ENCODE peak calls at places on chromosome 17, in six cellular contexts. One of them, this sample, is unnamed.

GRCh38 chr17:42809250-42809649 is 10.6 kb downstream of the CNTD1 start:
- DNase-seq in neural progenitor cell: no peak
- DNase-seq in astrocyte: peak; percentile 76
- DNase-seq in PC-9: no peak
- DNase-seq in OCI-LY7: no peak
- DNase-seq in IMR-90: peak; percentile 93
- DNase-seq in this sample: peak; percentile 85

GRCh38 chr17:45106101-45106500 is 26.2 kb downstream of the PLCD3 start:
- DNase-seq in neural progenitor cell: no peak
- DNase-seq in astrocyte: no peak
- DNase-seq in PC-9: no peak
- DNase-seq in OCI-LY7: no peak
- DNase-seq in IMR-90: no peak
- DNase-seq in this sample: no peak

GRCh38 chr17:38463451-38463858 is 35.2 kb downstream of the ARHGAP23 start:
- DNase-seq in neural progenitor cell: no peak
- DNase-seq in astrocyte: no peak
- DNase-seq in PC-9: no peak
- DNase-seq in OCI-LY7: no peak
- DNase-seq in IMR-90: no peak
- DNase-seq in this sample: no peak

GRCh38 chr17:13864551-13864950 is 204.8 kb upstream of the COX10 start:
- DNase-seq in neural progenitor cell: no peak
- DNase-seq in astrocyte: peak; percentile 55
- DNase-seq in PC-9: no peak
- DNase-seq in OCI-LY7: no peak
- DNase-seq in IMR-90: peak; percentile 66
- DNase-seq in this sample: peak; percentile 79

GRCh38 chr17:82671071-82671470 is 22.8 kb upstream of the WDR45B start:
- DNase-seq in neural progenitor cell: no peak
- DNase-seq in astrocyte: no peak
- DNase-seq in PC-9: no peak
- DNase-seq in OCI-LY7: no peak
- DNase-seq in IMR-90: no peak
- DNase-seq in this sample: no peak

GRCh38 chr17:42857389-42857788 is 6.4 kb downstream of the AOC3 start:
- DNase-seq in neural progenitor cell: peak; percentile 43
- DNase-seq in astrocyte: no peak
- DNase-seq in PC-9: no peak
- DNase-seq in OCI-LY7: no peak
- DNase-seq in IMR-90: no peak
- DNase-seq in this sample: no peak

GRCh38 chr17:82228842-82229685 is at the start of gene SLC16A3:
- DNase-seq in neural progenitor cell: peak; percentile 91
- DNase-seq in astrocyte: peak; percentile 48
- DNase-seq in PC-9: peak; percentile 77
- DNase-seq in OCI-LY7: peak; percentile 45
- DNase-seq in IMR-90: peak; percentile 75
- DNase-seq in this sample: peak; percentile 77

GRCh38 chr17:59329558-59330313 is 1.7 kb upstream of the YPEL2 start:
- DNase-seq in neural progenitor cell: peak; percentile 93
- DNase-seq in astrocyte: peak; percentile 66
- DNase-seq in PC-9: peak; percentile 58
- DNase-seq in OCI-LY7: peak; percentile 79
- DNase-seq in IMR-90: peak; percentile 75
- DNase-seq in this sample: peak; percentile 74

GRCh38 chr17:61431594-61432311 is 20.5 kb upstream of the TBX4 start:
- DNase-seq in neural progenitor cell: no peak
- DNase-seq in astrocyte: no peak
- DNase-seq in PC-9: no peak
- DNase-seq in OCI-LY7: no peak
- DNase-seq in IMR-90: peak; percentile 76
- DNase-seq in this sample: peak; percentile 89

GRCh38 chr17:75635610-75636202 is 2.5 kb downstream of the SMIM5 start:
- DNase-seq in neural progenitor cell: no peak
- DNase-seq in astrocyte: no peak
- DNase-seq in PC-9: no peak
- DNase-seq in OCI-LY7: no peak
- DNase-seq in IMR-90: no peak
- DNase-seq in this sample: no peak

GRCh38 chr17:59838196-59838911 is 54.4 kb downstream of the TUBD1 start:
- DNase-seq in neural progenitor cell: no peak
- DNase-seq in astrocyte: no peak
- DNase-seq in PC-9: no peak
- DNase-seq in OCI-LY7: no peak
- DNase-seq in IMR-90: no peak
- DNase-seq in this sample: peak; percentile 44

GRCh38 chr17:67218385-67218950 is 26.5 kb downstream of the HELZ start:
- DNase-seq in neural progenitor cell: no peak
- DNase-seq in astrocyte: peak; percentile 57
- DNase-seq in PC-9: no peak
- DNase-seq in OCI-LY7: no peak
- DNase-seq in IMR-90: peak; percentile 78
- DNase-seq in this sample: peak; percentile 22

GRCh38 chr17:7380855-7381683 is at the start of gene TNK1:
- DNase-seq in neural progenitor cell: peak; percentile 72
- DNase-seq in astrocyte: no peak
- DNase-seq in PC-9: peak; percentile 80
- DNase-seq in OCI-LY7: no peak
- DNase-seq in IMR-90: no peak
- DNase-seq in this sample: no peak

GRCh38 chr17:13541032-13541480 is 60.7 kb downstream of the HS3ST3A1 start:
- DNase-seq in neural progenitor cell: no peak
- DNase-seq in astrocyte: peak; percentile 98
- DNase-seq in PC-9: no peak
- DNase-seq in OCI-LY7: no peak
- DNase-seq in IMR-90: peak; percentile 96
- DNase-seq in this sample: peak; percentile 98

GRCh38 chr17:3559270-3559645 is 1.6 kb upstream of the TRPV3 start:
- DNase-seq in neural progenitor cell: no peak
- DNase-seq in astrocyte: no peak
- DNase-seq in PC-9: no peak
- DNase-seq in OCI-LY7: no peak
- DNase-seq in IMR-90: no peak
- DNase-seq in this sample: no peak

GRCh38 chr17:57676543-57676942 is 68.6 kb downstream of the CCDC182 start:
- DNase-seq in neural progenitor cell: no peak
- DNase-seq in astrocyte: no peak
- DNase-seq in PC-9: no peak
- DNase-seq in OCI-LY7: no peak
- DNase-seq in IMR-90: no peak
- DNase-seq in this sample: no peak

GRCh38 chr17:79836952-79837887 is 2.0 kb downstream of the CBX4 start:
- DNase-seq in neural progenitor cell: peak; percentile 63
- DNase-seq in astrocyte: peak; percentile 53
- DNase-seq in PC-9: peak; percentile 89
- DNase-seq in OCI-LY7: peak; percentile 97
- DNase-seq in IMR-90: peak; percentile 74
- DNase-seq in this sample: peak; percentile 81
- H3K4me1 ChIP-seq in neural progenitor cell: peaks cover 42% of the 10 kb centered on the region
- H3K4me1 ChIP-seq in astrocyte: peaks cover 31% of the 10 kb centered on the region
- H3K4me1 ChIP-seq in PC-9: peaks cover 29% of the 10 kb centered on the region
- H3K4me1 ChIP-seq in OCI-LY7: peaks cover 25% of the 10 kb centered on the region
- H3K4me1 ChIP-seq in IMR-90: peaks cover 22% of the 10 kb centered on the region
- H3K4me1 ChIP-seq in this sample: peaks cover 18% of the 10 kb centered on the region

DNA sequence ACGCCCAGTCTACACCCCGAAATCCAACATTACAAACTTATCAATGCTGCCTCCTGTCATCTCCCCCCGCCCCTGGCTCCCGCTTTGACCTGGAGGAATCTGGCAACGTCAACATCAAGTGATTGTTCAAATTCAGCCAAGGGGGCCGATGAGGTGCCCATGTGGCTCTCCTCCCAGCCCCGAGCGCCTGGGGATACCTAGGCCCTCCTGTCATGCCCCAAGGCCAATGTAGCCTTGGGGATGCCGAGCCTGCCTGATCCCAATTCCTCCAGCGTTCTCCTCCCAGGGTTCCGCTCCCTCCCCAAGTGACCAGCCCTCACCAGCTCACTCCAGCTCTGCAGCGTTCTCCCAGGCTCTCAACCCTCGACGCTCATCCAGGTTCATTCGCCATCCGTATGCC is 59.4 kb downstream of the NXN start:
- DNase-seq in neural progenitor cell: no peak
- DNase-seq in astrocyte: no peak
- DNase-seq in PC-9: no peak
- DNase-seq in OCI-LY7: no peak
- DNase-seq in IMR-90: no peak
- DNase-seq in this sample: no peak
- H4K20me1 ChIP-seq in neural progenitor cell: peaks cover 17% of the 10 kb centered on the region
- H4K20me1 ChIP-seq in astrocyte: peaks cover 68% of the 10 kb centered on the region
- H4K20me1 ChIP-seq in PC-9: peaks cover 16% of the 10 kb centered on the region
- H4K20me1 ChIP-seq in OCI-LY7: no peaks in the 10 kb centered on the region
- H4K20me1 ChIP-seq in IMR-90: peaks cover 66% of the 10 kb centered on the region
- H4K20me1 ChIP-seq in this sample: no peaks in the 10 kb centered on the region

DNA sequence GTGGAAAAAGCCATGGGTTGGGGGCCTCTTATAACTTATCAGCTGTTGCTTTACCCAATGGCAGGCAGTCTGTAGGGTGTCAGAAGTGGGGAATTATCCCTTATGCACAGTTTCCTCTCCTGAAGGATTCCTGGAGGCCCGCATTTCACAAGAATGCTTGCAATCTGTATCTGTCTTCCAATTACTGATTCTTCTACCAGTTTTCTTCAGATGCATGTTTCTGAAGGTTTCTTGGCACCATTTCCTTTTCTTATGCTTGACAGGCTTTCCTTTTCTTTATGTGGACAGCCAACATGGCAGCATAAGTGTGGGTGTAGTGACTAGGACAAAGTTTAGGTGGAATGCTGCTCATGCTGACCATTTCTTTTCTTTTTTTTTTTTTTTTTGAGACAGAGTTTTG is 36.1 kb downstream of the MAP3K3 start:
- DNase-seq in neural progenitor cell: no peak
- DNase-seq in astrocyte: peak; percentile 2
- DNase-seq in PC-9: no peak
- DNase-seq in OCI-LY7: no peak
- DNase-seq in IMR-90: no peak
- DNase-seq in this sample: peak; percentile 12
- H3K27ac ChIP-seq in neural progenitor cell: no peak overlapping the region
- H3K27ac ChIP-seq in astrocyte: no peak overlapping the region
- H3K27ac ChIP-seq in PC-9: no peak overlapping the region
- H3K27ac ChIP-seq in OCI-LY7: no peak overlapping the region
- H3K27ac ChIP-seq in IMR-90: no peak overlapping the region
- H3K27ac ChIP-seq in this sample: no peak overlapping the region

GRCh38 chr17:80667462-80668277 is 123.0 kb downstream of the RPTOR start:
- DNase-seq in neural progenitor cell: no peak
- DNase-seq in astrocyte: no peak
- DNase-seq in PC-9: no peak
- DNase-seq in OCI-LY7: no peak
- DNase-seq in IMR-90: no peak
- DNase-seq in this sample: no peak
- H3K4me1 ChIP-seq in neural progenitor cell: peaks cover 29% of the 10 kb centered on the region
- H3K4me1 ChIP-seq in astrocyte: no peaks in the 10 kb centered on the region
- H3K4me1 ChIP-seq in PC-9: no peaks in the 10 kb centered on the region
- H3K4me1 ChIP-seq in OCI-LY7: peaks cover 49% of the 10 kb centered on the region
- H3K4me1 ChIP-seq in IMR-90: peaks cover 14% of the 10 kb centered on the region
- H3K4me1 ChIP-seq in this sample: peaks cover 16% of the 10 kb centered on the region

DNA sequence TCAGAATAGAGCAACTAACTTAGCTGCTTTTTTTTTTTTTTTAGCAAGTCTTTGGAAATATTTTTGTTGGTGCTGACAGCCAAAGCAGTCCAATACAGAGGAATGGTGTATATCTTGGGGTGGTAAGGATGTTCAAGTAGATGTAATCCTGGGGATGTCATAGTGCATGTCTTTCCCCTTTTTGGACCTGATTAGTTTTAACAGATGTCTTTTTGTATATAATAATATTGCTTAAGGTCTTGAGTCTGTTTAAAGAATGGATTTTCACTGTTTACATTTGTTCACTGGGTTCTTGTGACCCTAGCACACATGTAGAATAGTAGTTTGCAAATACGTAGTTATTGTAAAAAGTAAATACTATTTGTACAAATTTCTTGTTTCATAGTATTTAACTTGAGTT is 7.9 kb downstream of the TAF15 start:
- DNase-seq in neural progenitor cell: no peak
- DNase-seq in astrocyte: no peak
- DNase-seq in PC-9: no peak
- DNase-seq in OCI-LY7: no peak
- DNase-seq in IMR-90: peak; percentile 76
- DNase-seq in this sample: no peak
- H4K20me1 ChIP-seq in neural progenitor cell: peaks cover 100% of the 10 kb centered on the region
- H4K20me1 ChIP-seq in astrocyte: peaks cover 58% of the 10 kb centered on the region
- H4K20me1 ChIP-seq in PC-9: peaks cover 91% of the 10 kb centered on the region
- H4K20me1 ChIP-seq in OCI-LY7: peaks cover 60% of the 10 kb centered on the region
- H4K20me1 ChIP-seq in IMR-90: peaks cover 73% of the 10 kb centered on the region
- H4K20me1 ChIP-seq in this sample: peaks cover 4% of the 10 kb centered on the region

GRCh38 chr17:29615048-29615385 is 7.7 kb downstream of the CORO6 start:
- DNase-seq in neural progenitor cell: peak; percentile 37
- DNase-seq in astrocyte: no peak
- DNase-seq in PC-9: no peak
- DNase-seq in OCI-LY7: no peak
- DNase-seq in IMR-90: no peak
- DNase-seq in this sample: no peak
- H3K27ac ChIP-seq in neural progenitor cell: no peak overlapping the region
- H3K27ac ChIP-seq in astrocyte: no peak overlapping the region
- H3K27ac ChIP-seq in PC-9: no peak overlapping the region
- H3K27ac ChIP-seq in OCI-LY7: no peak overlapping the region
- H3K27ac ChIP-seq in IMR-90: no peak overlapping the region
- H3K27ac ChIP-seq in this sample: no peak overlapping the region

GRCh38 chr17:41549596-41550039 is 21.5 kb upstream of the KRT19 start:
- DNase-seq in neural progenitor cell: no peak
- DNase-seq in astrocyte: no peak
- DNase-seq in PC-9: peak; percentile 43
- DNase-seq in OCI-LY7: no peak
- DNase-seq in IMR-90: peak; percentile 56
- DNase-seq in this sample: no peak
- H3K4me1 ChIP-seq in neural progenitor cell: peaks cover 11% of the 10 kb centered on the region
- H3K4me1 ChIP-seq in astrocyte: peaks cover 35% of the 10 kb centered on the region
- H3K4me1 ChIP-seq in PC-9: peaks cover 69% of the 10 kb centered on the region
- H3K4me1 ChIP-seq in OCI-LY7: no peaks in the 10 kb centered on the region
- H3K4me1 ChIP-seq in IMR-90: peaks cover 18% of the 10 kb centered on the region
- H3K4me1 ChIP-seq in this sample: peaks cover 19% of the 10 kb centered on the region

GRCh38 chr17:39607057-39607850 is 466 bp downstream of the NEUROD2 start:
- DNase-seq in neural progenitor cell: peak; percentile 72
- DNase-seq in astrocyte: no peak
- DNase-seq in PC-9: no peak
- DNase-seq in OCI-LY7: no peak
- DNase-seq in IMR-90: no peak
- DNase-seq in this sample: no peak
- H4K20me1 ChIP-seq in neural progenitor cell: peaks cover 70% of the 10 kb centered on the region
- H4K20me1 ChIP-seq in astrocyte: peaks cover 4% of the 10 kb centered on the region
- H4K20me1 ChIP-seq in PC-9: no peaks in the 10 kb centered on the region
- H4K20me1 ChIP-seq in OCI-LY7: no peaks in the 10 kb centered on the region
- H4K20me1 ChIP-seq in IMR-90: peaks cover 5% of the 10 kb centered on the region
- H4K20me1 ChIP-seq in this sample: no peaks in the 10 kb centered on the region

This sample was measured in fibroblast of lung.